ENCODE peak calls at places on chromosome 3, in nine cellular contexts. M, N, R, F, T, B, W, K and A are unnamed samples.

GRCh38 chr3:14598143-14598569 is 53.4 kb upstream of the CCDC174 start:
- DNase-seq in M (peak; percentile 19), N (no peak), R (no peak), F (peak; percentile 48), T (peak; percentile 13), B (no peak), W (no peak), K (no peak), A (peak; percentile 49)

GRCh38 chr3:128051459-128051836 is 789 bp upstream of the SEC61A1 start:
- DNase-seq in M (no peak), N (no peak), R (no peak), F (no peak), T (no peak), B (no peak), W (no peak), K (no peak), A (no peak)

GRCh38 chr3:46692566-46692983 is 904 bp downstream of the ALS2CL start:
- DNase-seq in M (peak; percentile 96), N (no peak), R (no peak), F (no peak), T (no peak), B (no peak), W (no peak), K (no peak), A (peak; percentile 91)

GRCh38 chr3:136893848-136894443 is 31.9 kb downstream of the NCK1 start:
- DNase-seq in M (peak; percentile 81), N (no peak), R (no peak), F (peak; percentile 65), T (peak; percentile 67), B (no peak), W (no peak), K (peak; percentile 12), A (peak; percentile 75)

GRCh38 chr3:18019178-18019530 is 276.7 kb upstream of the TBC1D5 start:
- DNase-seq in M (no peak), N (no peak), R (no peak), F (no peak), T (no peak), B (no peak), W (no peak), K (no peak), A (no peak)

GRCh38 chr3:140573011-140573410 is 104.9 kb upstream of the TRIM42 start:
- DNase-seq in M (no peak), N (no peak), R (no peak), F (no peak), T (no peak), B (no peak), W (no peak), K (no peak), A (no peak)

GRCh38 chr3:159821148-159821547 is 167.5 kb upstream of the IL12A start:
- DNase-seq in M (peak; percentile 94), N (no peak), R (no peak), F (no peak), T (no peak), B (no peak), W (no peak), K (no peak), A (no peak)

GRCh38 chr3:171065732-171066131 is 39.2 kb upstream of the SLC2A2 start:
- DNase-seq in M (no peak), N (no peak), R (no peak), F (no peak), T (no peak), B (no peak), W (no peak), K (no peak), A (no peak)

GRCh38 chr3:16498130-16498890 is 15.2 kb downstream of the RFTN1 start:
- DNase-seq in M (no peak), N (no peak), R (no peak), F (no peak), T (no peak), B (no peak), W (no peak), K (no peak), A (no peak)

GRCh38 chr3:129812589-129812988 is 80.9 kb downstream of the TMCC1 start:
- DNase-seq in M (no peak), N (no peak), R (peak; percentile 42), F (no peak), T (no peak), B (no peak), W (no peak), K (no peak), A (no peak)

GRCh38 chr3:64530434-64531049 is 157.3 kb downstream of the ADAMTS9 start:
- DNase-seq in M (peak; percentile 50), N (peak; percentile 2), R (no peak), F (peak; percentile 72), T (no peak), B (no peak), W (no peak), K (peak; percentile 18), A (peak; percentile 62)

GRCh38 chr3:35908366-35909232 is 269.3 kb downstream of the ARPP21 start:
- DNase-seq in M (peak; percentile 41), N (peak; percentile 12), R (peak; percentile 34), F (peak; percentile 87), T (peak; percentile 29), B (peak; percentile 25), W (peak; percentile 26), K (peak; percentile 44), A (peak; percentile 86)

GRCh38 chr3:126389792-126390142 is 4.9 kb upstream of the CFAP100 start:
- DNase-seq in M (no peak), N (no peak), R (no peak), F (no peak), T (no peak), B (no peak), W (no peak), K (no peak), A (no peak)

GRCh38 chr3:126390201-126390600 is 4.5 kb upstream of the CFAP100 start:
- DNase-seq in M (no peak), N (no peak), R (no peak), F (no peak), T (no peak), B (no peak), W (no peak), K (no peak), A (no peak)

GRCh38 chr3:126390751-126391150 is 4.0 kb upstream of the CFAP100 start:
- DNase-seq in M (no peak), N (no peak), R (no peak), F (no peak), T (no peak), B (no peak), W (no peak), K (no peak), A (no peak)

GRCh38 chr3:126391631-126392030 is 3.1 kb upstream of the CFAP100 start:
- DNase-seq in M (no peak), N (no peak), R (no peak), F (no peak), T (no peak), B (no peak), W (no peak), K (no peak), A (no peak)

DNA sequence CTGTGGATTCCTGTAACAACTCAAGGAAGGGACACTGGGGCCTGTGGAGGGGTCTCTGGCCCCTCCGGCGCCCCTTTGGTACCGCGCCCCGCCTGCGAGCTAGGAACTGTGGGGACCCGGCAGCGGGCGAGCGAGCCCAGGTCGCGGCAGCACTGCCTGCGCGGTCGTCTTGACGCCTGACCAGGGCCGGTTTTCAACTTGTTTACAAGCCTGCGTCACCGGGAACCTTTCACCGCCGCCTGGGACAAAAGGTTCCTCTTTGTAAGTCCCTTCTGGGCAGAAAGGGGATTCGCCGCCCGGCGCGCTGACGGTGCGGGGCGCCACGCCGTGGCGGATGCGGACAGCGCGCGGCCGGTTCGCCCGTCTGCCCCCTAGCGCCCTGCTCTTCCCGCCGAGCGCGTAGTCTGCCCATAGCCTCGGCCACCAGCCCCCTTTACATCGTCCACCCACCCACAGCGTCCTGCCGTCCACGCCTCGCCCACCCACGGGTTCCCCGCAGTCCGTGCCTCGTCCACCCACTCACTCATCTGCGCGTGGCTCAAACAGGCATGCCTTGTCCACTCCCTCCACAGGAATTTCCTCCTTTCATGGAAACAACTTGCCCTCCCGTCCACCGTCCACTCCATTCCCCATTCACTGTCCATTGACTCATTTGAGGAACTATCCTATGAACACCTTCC is 5.5 kb upstream of the CFAP100 start:
- DNase-seq in M (peak; percentile 69), N (peak; percentile 77), R (peak; percentile 87), F (peak; percentile 93), T (peak; percentile 23), B (peak; percentile 70), W (peak; percentile 16), K (peak; percentile 93), A (peak; percentile 85)
- H3K4me3 ChIP-seq in M (peak overlapping the region; percentile 46), N (peak overlapping the region; percentile 23), R (peak overlapping the region; percentile 10), F (peak overlapping the region; percentile 33), T (peak overlapping the region; percentile 57), B (peak overlapping the region; percentile 24), W (peak overlapping the region; percentile 6), K (peak overlapping the region; percentile 61), A (peak overlapping the region; percentile 58)

DNA sequence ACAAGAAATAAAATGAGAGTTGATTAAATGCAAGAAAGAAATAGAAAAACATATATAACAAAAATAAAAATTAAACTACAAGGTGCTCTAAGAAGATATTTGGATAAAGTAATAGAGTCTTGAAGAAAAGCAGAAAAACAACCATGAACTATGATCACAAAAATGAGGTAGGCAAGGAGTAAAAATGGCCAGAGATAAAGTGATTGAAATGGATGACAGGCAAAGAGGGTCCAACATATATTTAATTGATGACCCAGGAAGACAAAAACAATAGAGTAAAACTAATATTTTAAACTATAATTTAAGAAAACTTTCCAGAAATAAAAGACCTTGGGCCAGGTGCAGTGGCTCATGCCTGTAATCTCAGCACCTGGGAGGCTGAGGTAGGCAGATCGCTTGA is 22.1 kb upstream of the WDR49 start:
- DNase-seq in M (no peak), N (no peak), R (no peak), F (no peak), T (no peak), B (no peak), W (no peak), K (no peak), A (no peak)
- H3K4me3 ChIP-seq in M (no peak overlapping the region), N (no peak overlapping the region), R (no peak overlapping the region), F (no peak overlapping the region), T (no peak overlapping the region), B (no peak overlapping the region), W (no peak overlapping the region), K (no peak overlapping the region), A (no peak overlapping the region)

DNA sequence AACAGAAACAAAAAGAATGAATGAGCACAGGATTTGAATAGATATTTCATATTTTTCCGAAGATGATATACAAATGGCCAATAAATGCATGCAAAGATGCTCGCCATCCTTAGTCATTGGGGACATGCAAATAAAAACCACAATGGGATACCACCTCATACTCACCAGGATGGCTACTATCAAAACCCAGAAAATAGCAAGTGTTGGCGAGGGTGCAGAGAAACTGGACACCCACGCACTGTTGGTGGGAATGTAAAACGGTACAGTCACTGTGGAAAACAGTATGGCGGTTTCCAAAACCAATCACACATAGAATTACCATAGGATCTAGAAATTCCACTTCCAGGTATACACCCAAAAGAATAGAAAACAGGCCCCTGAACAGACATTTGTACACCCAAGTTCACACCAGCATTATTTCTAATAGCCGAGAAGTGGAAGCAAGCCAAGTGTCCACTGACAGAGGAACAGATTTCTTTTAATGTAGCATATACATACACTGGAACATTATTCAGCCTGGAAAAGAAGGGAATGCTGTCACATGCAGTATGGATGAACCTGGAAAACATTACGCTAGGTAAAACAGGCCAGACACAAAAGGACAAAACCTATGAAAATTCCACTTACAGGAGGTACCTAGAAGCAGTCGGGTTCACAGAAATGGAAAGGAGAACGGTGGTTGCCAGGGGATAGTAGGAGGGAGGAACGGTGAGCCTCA is 3.6 kb downstream of the RNF168 start:
- DNase-seq in M (no peak), N (no peak), R (no peak), F (no peak), T (no peak), B (no peak), W (no peak), K (no peak), A (no peak)
- H3K4me3 ChIP-seq in M (peak overlapping the region; percentile 59), N (peak overlapping the region; percentile 57), R (peak overlapping the region; percentile 99), F (peak overlapping the region; percentile 39), T (peak overlapping the region; percentile 66), B (peak overlapping the region; percentile 95), W (peak overlapping the region; percentile 81), K (peak overlapping the region; percentile 99), A (peak overlapping the region; percentile 82)

GRCh38 chr3:52196977-52197376 is 983 bp upstream of the ALAS1 start:
- DNase-seq in M (no peak), N (no peak), R (no peak), F (no peak), T (no peak), B (no peak), W (no peak), K (no peak), A (peak; percentile 25)
- H3K4me3 ChIP-seq in M (no peak overlapping the region), N (no peak overlapping the region), R (no peak overlapping the region), F (no peak overlapping the region), T (no peak overlapping the region), B (no peak overlapping the region), W (no peak overlapping the region), K (peak overlapping the region; percentile 94), A (no peak overlapping the region)